ENCODE peak calls at places on chromosomes 11 and 22, in ten cellular contexts. Z is HTR-8/SVneo; B is upper lobe of right lung; E is type B pancreatic cell; T is fibroblast of the conjunctiva; L is AG04450; V is activated T-cell treated with anti-CD3 and anti-CD28 coated beads, Interleukin-2, amount 50 U/mL, for 48 hours; Y is nephron progenitor cell; J is pulmonary artery endothelial cell; Q is KBM-7. A is an unnamed sample.

GRCh38 chr11:63551889-63552266 is 11.3 kb downstream of the PLAAT2 start:
- DNase-seq in Z (no peak), B (no peak), E (peak), T (no peak), L (no peak), V (peak), Y (no peak), J (no peak), Q (no peak), A (no peak)

GRCh38 chr11:115924744-115925567 is 420.7 kb upstream of the CADM1 start:
- DNase-seq in Z (no peak), B (no peak), E (no peak), T (no peak), L (peak), V (peak), Y (no peak), J (no peak), Q (no peak), A (no peak)

GRCh38 chr22:42683599-42684283 is 34.5 kb upstream of the CYB5R3 start:
- DNase-seq in Z (no peak), B (no peak), E (no peak), T (peak), L (no peak), V (no peak), Y (no peak), J (no peak), Q (no peak), A (no peak)

GRCh38 chr22:25623310-25623734 is 58.8 kb downstream of the GRK3 start:
- DNase-seq in Z (no peak), B (no peak), E (no peak), T (no peak), L (no peak), V (peak), Y (no peak), J (no peak), Q (no peak), A (no peak)

GRCh38 chr11:128180446-128181089 is 406.8 kb downstream of the ETS1 start:
- DNase-seq in Z (peak), B (no peak), E (no peak), T (peak), L (peak), V (no peak), Y (no peak), J (peak), Q (no peak), A (peak)

GRCh38 chr22:19772673-19773469 is 12.3 kb downstream of the TBX1 start:
- DNase-seq in Z (no peak), B (no peak), E (no peak), T (no peak), L (no peak), V (no peak), Y (no peak), J (peak), Q (peak), A (no peak)

GRCh38 chr11:126256216-126256615 is 12.5 kb downstream of the SRPRA start:
- DNase-seq in Z (no peak), B (no peak), E (no peak), T (no peak), L (no peak), V (no peak), Y (no peak), J (no peak), Q (no peak), A (no peak)

GRCh38 chr11:2797741-2798361 is 87.7 kb downstream of the CDKN1C start:
- DNase-seq in Z (no peak), B (peak), E (peak), T (no peak), L (no peak), V (no peak), Y (no peak), J (no peak), Q (no peak), A (no peak)

GRCh38 chr11:119417726-119418540 is 5.0 kb downstream of the THY1 start:
- DNase-seq in Z (peak), B (no peak), E (no peak), T (peak), L (peak), V (no peak), Y (no peak), J (no peak), Q (no peak), A (no peak)

GRCh38 chr11:16792426-16792825 is 54.0 kb downstream of the C11orf58 start:
- DNase-seq in Z (no peak), B (no peak), E (no peak), T (no peak), L (no peak), V (no peak), Y (no peak), J (no peak), Q (peak), A (no peak)

GRCh38 chr11:4511267-4511666 is 28.8 kb downstream of the OR52K1 start:
- DNase-seq in Z (no peak), B (no peak), E (no peak), T (no peak), L (no peak), V (no peak), Y (no peak), J (no peak), Q (no peak), A (no peak)

GRCh38 chr11:134596404-134596803 is 184.4 kb upstream of the B3GAT1 start:
- DNase-seq in Z (no peak), B (no peak), E (no peak), T (no peak), L (no peak), V (no peak), Y (no peak), J (no peak), Q (no peak), A (no peak)

GRCh38 chr11:87030458-87031054 is 7.2 kb upstream of the TMEM135 start:
- DNase-seq in Z (no peak), B (no peak), E (no peak), T (no peak), L (no peak), V (no peak), Y (no peak), J (no peak), Q (peak), A (no peak)

GRCh38 chr11:70948855-70949551 is 303.4 kb downstream of the SHANK2 start:
- DNase-seq in Z (no peak), B (no peak), E (no peak), T (no peak), L (no peak), V (no peak), Y (no peak), J (no peak), Q (no peak), A (no peak)